ENCODE peak calls at places on chromosomes 2 and 18, in four cellular contexts. One of them, this sample, is unnamed.

GRCh38 chr2:84970956-84971798 is at the start of gene KCMF1:
- DNase-seq in sigmoid colon: peak; percentile 91
- DNase-seq in body of pancreas: peak; percentile 84
- DNase-seq in hepatocyte: peak; percentile 91
- DNase-seq in this sample: peak; percentile 92

GRCh38 chr2:96891591-96892333 is 21.9 kb upstream of the SEMA4C start:
- DNase-seq in sigmoid colon: no peak
- DNase-seq in body of pancreas: peak; percentile 78
- DNase-seq in hepatocyte: no peak
- DNase-seq in this sample: no peak

GRCh38 chr18:13217971-13218375 is 587 bp upstream of the LDLRAD4 start:
- DNase-seq in sigmoid colon: no peak
- DNase-seq in body of pancreas: peak; percentile 28
- DNase-seq in hepatocyte: no peak
- DNase-seq in this sample: peak; percentile 49

GRCh38 chr18:70182548-70182947 is 22.9 kb downstream of the RTTN start:
- DNase-seq in sigmoid colon: no peak
- DNase-seq in body of pancreas: no peak
- DNase-seq in hepatocyte: no peak
- DNase-seq in this sample: no peak

GRCh38 chr2:187547353-187547979 is 6.8 kb downstream of the TFPI start:
- DNase-seq in sigmoid colon: peak; percentile 85
- DNase-seq in body of pancreas: peak; percentile 24
- DNase-seq in hepatocyte: peak; percentile 78
- DNase-seq in this sample: no peak

GRCh38 chr2:3462493-3463104 is 56.7 kb downstream of the ADI1 start:
- DNase-seq in sigmoid colon: peak; percentile 43
- DNase-seq in body of pancreas: no peak
- DNase-seq in hepatocyte: no peak
- DNase-seq in this sample: no peak

GRCh38 chr2:238561230-238561629 is 134.5 kb downstream of the ASB1 start:
- DNase-seq in sigmoid colon: no peak
- DNase-seq in body of pancreas: no peak
- DNase-seq in hepatocyte: peak; percentile 33
- DNase-seq in this sample: no peak

GRCh38 chr18:487371-487770 is 13.1 kb downstream of the COLEC12 start:
- DNase-seq in sigmoid colon: no peak
- DNase-seq in body of pancreas: no peak
- DNase-seq in hepatocyte: no peak
- DNase-seq in this sample: no peak

GRCh38 chr18:61683856-61684255 is 209.0 kb downstream of the RNF152 start:
- DNase-seq in sigmoid colon: no peak
- DNase-seq in body of pancreas: no peak
- DNase-seq in hepatocyte: no peak
- DNase-seq in this sample: no peak

GRCh38 chr2:119283873-119284331 is 60.3 kb downstream of the STEAP3 start:
- DNase-seq in sigmoid colon: peak; percentile 85
- DNase-seq in body of pancreas: peak; percentile 28
- DNase-seq in hepatocyte: no peak
- DNase-seq in this sample: peak; percentile 81

GRCh38 chr2:223602972-223603371 is 811 bp upstream of the SCG2 start:
- DNase-seq in sigmoid colon: no peak
- DNase-seq in body of pancreas: no peak
- DNase-seq in hepatocyte: no peak
- DNase-seq in this sample: no peak

GRCh38 chr2:131641414-131642206 is 113.9 kb downstream of the CCDC74A start:
- DNase-seq in sigmoid colon: no peak
- DNase-seq in body of pancreas: no peak
- DNase-seq in hepatocyte: no peak
- DNase-seq in this sample: no peak

GRCh38 chr2:141496805-141497204 is 634.0 kb downstream of the LRP1B start:
- DNase-seq in sigmoid colon: no peak
- DNase-seq in body of pancreas: no peak
- DNase-seq in hepatocyte: no peak
- DNase-seq in this sample: no peak

GRCh38 chr2:240436626-240437180 is 1.2 kb downstream of the GPC1 start:
- DNase-seq in sigmoid colon: peak; percentile 73
- DNase-seq in body of pancreas: peak; percentile 36
- DNase-seq in hepatocyte: peak; percentile 63
- DNase-seq in this sample: no peak
- H3K4me3 ChIP-seq in sigmoid colon: peak overlapping the region; percentile 86
- H3K4me3 ChIP-seq in body of pancreas: peak overlapping the region; percentile 52
- H3K4me3 ChIP-seq in hepatocyte: peak overlapping the region; percentile 88
- H3K4me3 ChIP-seq in this sample: peak overlapping the region; percentile 71

GRCh38 chr2:144403940-144404339 is 116.0 kb downstream of the ZEB2 start:
- DNase-seq in sigmoid colon: no peak
- DNase-seq in body of pancreas: no peak
- DNase-seq in hepatocyte: no peak
- DNase-seq in this sample: peak; percentile 53
- H3K4me3 ChIP-seq in sigmoid colon: no peak overlapping the region
- H3K4me3 ChIP-seq in body of pancreas: no peak overlapping the region
- H3K4me3 ChIP-seq in hepatocyte: no peak overlapping the region
- H3K4me3 ChIP-seq in this sample: no peak overlapping the region

DNA sequence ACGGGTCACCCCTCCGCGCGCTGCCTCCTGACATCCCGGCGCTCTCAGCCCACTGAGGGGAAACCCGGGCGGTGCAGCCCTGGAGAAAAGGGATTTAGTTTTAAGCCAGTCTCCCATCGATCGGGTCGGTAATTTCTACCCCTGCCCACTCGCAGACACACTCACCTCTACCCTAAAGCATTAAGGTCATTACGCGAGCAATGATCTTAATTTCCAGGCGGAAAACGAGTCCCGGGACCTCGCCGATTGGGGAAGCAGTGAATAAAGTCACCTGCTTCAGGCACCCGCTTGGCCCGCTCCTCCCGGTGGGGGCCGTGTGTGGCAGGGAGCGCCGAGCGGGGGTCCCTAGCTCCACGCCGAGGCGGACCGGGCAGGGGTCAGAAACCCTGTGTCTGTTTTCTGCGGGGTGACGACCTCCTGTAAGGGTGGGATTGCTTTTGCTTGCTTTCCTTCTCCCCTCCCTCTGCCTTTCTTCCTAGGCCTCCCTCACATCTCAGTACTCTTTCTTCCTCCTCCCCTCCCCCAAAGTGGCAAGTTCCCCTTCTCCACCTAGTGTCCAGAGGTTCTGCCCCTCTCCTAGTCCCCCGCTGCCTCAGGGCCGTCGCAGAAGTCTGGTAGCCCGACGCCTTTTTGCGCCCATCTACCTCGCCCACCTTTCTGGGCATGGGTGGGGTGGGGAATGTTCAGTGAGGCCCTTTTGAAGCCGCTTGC is 142.6 kb downstream of the MEIS1 start:
- DNase-seq in sigmoid colon: peak; percentile 82
- DNase-seq in body of pancreas: peak; percentile 59
- DNase-seq in hepatocyte: peak; percentile 15
- DNase-seq in this sample: no peak
- H3K4me3 ChIP-seq in sigmoid colon: peak overlapping the region; percentile 73
- H3K4me3 ChIP-seq in body of pancreas: no peak overlapping the region
- H3K4me3 ChIP-seq in hepatocyte: peak overlapping the region; percentile 13
- H3K4me3 ChIP-seq in this sample: peak overlapping the region; percentile 30

GRCh38 chr2:170716851-170717598 is 1.9 kb downstream of the SP5 start:
- DNase-seq in sigmoid colon: peak; percentile 81
- DNase-seq in body of pancreas: peak; percentile 37
- DNase-seq in hepatocyte: peak; percentile 90
- DNase-seq in this sample: peak; percentile 37
- H3K4me3 ChIP-seq in sigmoid colon: peak overlapping the region; percentile 44
- H3K4me3 ChIP-seq in body of pancreas: no peak overlapping the region
- H3K4me3 ChIP-seq in hepatocyte: peak overlapping the region; percentile 30
- H3K4me3 ChIP-seq in this sample: no peak overlapping the region

DNA sequence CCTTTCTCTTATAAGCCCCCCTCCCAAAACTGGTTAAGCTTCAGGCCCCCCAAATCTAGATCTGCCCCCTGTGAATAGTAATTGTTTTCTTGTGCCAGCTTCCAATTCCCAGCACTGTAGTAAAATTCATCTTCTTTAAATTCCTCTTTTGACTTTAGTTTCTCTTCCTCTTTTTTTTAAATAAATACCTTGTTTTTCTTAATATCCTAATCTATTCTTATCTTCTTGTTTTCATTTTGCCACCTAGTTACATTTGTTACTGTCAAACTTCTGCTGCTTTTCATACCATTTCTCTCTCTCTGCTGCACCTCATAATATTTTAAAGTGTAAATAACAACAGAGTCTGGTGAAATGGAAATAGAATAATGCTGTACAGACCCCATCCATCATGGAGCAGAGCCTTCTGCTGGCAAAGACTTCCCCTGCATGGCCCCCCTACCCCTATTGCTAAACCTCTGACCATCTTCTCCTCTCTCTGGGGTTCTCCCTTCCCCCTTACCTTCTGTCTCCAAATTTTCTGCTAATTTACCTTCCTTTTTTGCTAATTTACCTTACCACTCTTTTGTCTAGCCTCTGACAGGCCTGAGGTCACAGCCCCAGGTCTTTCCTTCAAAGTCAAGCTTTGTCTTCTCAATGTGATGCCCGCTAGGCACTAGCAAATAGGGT is 94.9 kb upstream of the PAPOLG start:
- DNase-seq in sigmoid colon: no peak
- DNase-seq in body of pancreas: no peak
- DNase-seq in hepatocyte: no peak
- DNase-seq in this sample: no peak
- H3K4me3 ChIP-seq in sigmoid colon: no peak overlapping the region
- H3K4me3 ChIP-seq in body of pancreas: no peak overlapping the region
- H3K4me3 ChIP-seq in hepatocyte: no peak overlapping the region
- H3K4me3 ChIP-seq in this sample: no peak overlapping the region

GRCh38 chr2:86808315-86809161 is 17.8 kb upstream of the CD8A start:
- DNase-seq in sigmoid colon: peak; percentile 91
- DNase-seq in body of pancreas: peak; percentile 87
- DNase-seq in hepatocyte: peak; percentile 89
- DNase-seq in this sample: peak; percentile 89

GRCh38 chr2:86806059-86806857 is 15.5 kb upstream of the CD8A start:
- DNase-seq in sigmoid colon: no peak
- DNase-seq in body of pancreas: no peak
- DNase-seq in hepatocyte: no peak
- DNase-seq in this sample: no peak

GRCh38 chr2:86807462-86808275 is 17.0 kb upstream of the CD8A start:
- DNase-seq in sigmoid colon: no peak
- DNase-seq in body of pancreas: peak; percentile 48
- DNase-seq in hepatocyte: peak; percentile 73
- DNase-seq in this sample: peak; percentile 31

GRCh38 chr2:86809481-86810121 is 18.9 kb upstream of the CD8A start:
- DNase-seq in sigmoid colon: no peak
- DNase-seq in body of pancreas: no peak
- DNase-seq in hepatocyte: no peak
- DNase-seq in this sample: no peak

DNA sequence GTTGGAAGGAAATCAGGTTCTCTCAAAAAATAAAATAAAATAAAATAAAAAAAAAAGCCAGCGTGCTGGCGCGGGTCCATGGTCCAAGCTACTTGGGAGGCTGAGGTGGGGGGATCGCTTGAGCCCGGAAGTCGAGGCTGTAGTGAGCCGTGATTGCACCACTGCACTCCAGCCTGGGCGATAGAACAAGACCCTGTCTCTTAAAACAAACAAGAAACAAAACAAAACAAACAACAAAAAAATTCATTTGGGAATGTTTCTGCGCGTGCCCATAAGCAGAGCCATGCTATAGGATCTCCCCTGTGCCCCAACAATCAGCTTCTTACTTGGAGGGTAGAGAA is 16.4 kb upstream of the CD8A start:
- DNase-seq in sigmoid colon: no peak
- DNase-seq in body of pancreas: no peak
- DNase-seq in hepatocyte: no peak
- DNase-seq in this sample: no peak
- H3K4me3 ChIP-seq in sigmoid colon: no peak overlapping the region
- H3K4me3 ChIP-seq in body of pancreas: peak overlapping the region; percentile 18
- H3K4me3 ChIP-seq in hepatocyte: peak overlapping the region; percentile 84
- H3K4me3 ChIP-seq in this sample: peak overlapping the region; percentile 38

GRCh38 chr2:9089831-9090230 is 86.3 kb upstream of the MBOAT2 start:
- DNase-seq in sigmoid colon: no peak
- DNase-seq in body of pancreas: no peak
- DNase-seq in hepatocyte: no peak
- DNase-seq in this sample: no peak

GRCh38 chr2:9083287-9083686 is 79.8 kb upstream of the MBOAT2 start:
- DNase-seq in sigmoid colon: no peak
- DNase-seq in body of pancreas: no peak
- DNase-seq in hepatocyte: no peak
- DNase-seq in this sample: no peak

GRCh38 chr2:9085353-9085752 is 81.9 kb upstream of the MBOAT2 start:
- DNase-seq in sigmoid colon: no peak
- DNase-seq in body of pancreas: no peak
- DNase-seq in hepatocyte: no peak
- DNase-seq in this sample: no peak

GRCh38 chr2:9086465-9086864 is 83.0 kb upstream of the MBOAT2 start:
- DNase-seq in sigmoid colon: no peak
- DNase-seq in body of pancreas: no peak
- DNase-seq in hepatocyte: no peak
- DNase-seq in this sample: no peak

GRCh38 chr2:9087151-9087681 is 83.7 kb upstream of the MBOAT2 start:
- DNase-seq in sigmoid colon: no peak
- DNase-seq in body of pancreas: no peak
- DNase-seq in hepatocyte: no peak
- DNase-seq in this sample: no peak
- H3K4me3 ChIP-seq in sigmoid colon: no peak overlapping the region
- H3K4me3 ChIP-seq in body of pancreas: no peak overlapping the region
- H3K4me3 ChIP-seq in hepatocyte: no peak overlapping the region
- H3K4me3 ChIP-seq in this sample: no peak overlapping the region

GRCh38 chr18:58362829-58363231 is 266.1 kb downstream of the ALPK2 start:
- DNase-seq in sigmoid colon: no peak
- DNase-seq in body of pancreas: no peak
- DNase-seq in hepatocyte: no peak
- DNase-seq in this sample: no peak
- H3K4me3 ChIP-seq in sigmoid colon: no peak overlapping the region
- H3K4me3 ChIP-seq in body of pancreas: no peak overlapping the region
- H3K4me3 ChIP-seq in hepatocyte: no peak overlapping the region
- H3K4me3 ChIP-seq in this sample: no peak overlapping the region

DNA sequence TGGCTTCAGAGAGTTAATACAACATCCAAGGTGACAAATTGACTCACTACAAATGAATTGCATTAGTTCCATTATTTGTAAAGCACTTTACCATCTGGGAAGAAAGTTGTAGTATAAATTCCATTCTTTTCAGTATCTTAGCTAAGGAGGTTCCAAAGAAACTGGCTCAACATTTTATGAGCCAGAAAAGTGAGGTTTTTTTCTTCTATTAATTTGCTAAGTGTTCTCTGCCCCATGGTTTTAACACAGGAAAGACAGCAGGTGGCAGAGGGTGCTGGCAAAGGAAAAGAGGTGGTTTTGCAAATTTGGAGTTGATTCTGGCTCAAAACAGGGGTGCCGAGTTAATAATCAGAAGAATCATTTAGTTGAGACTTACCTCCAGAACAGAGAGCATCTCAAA is 410.1 kb downstream of the MTX2 start:
- DNase-seq in sigmoid colon: no peak
- DNase-seq in body of pancreas: no peak
- DNase-seq in hepatocyte: no peak
- DNase-seq in this sample: no peak
- H3K4me3 ChIP-seq in sigmoid colon: no peak overlapping the region
- H3K4me3 ChIP-seq in body of pancreas: no peak overlapping the region
- H3K4me3 ChIP-seq in hepatocyte: no peak overlapping the region
- H3K4me3 ChIP-seq in this sample: no peak overlapping the region

This sample was measured in right lobe of liver.